ENCODE peak calls at places on chromosomes 5 and 9, in four cellular contexts. F, H, K and Y are unnamed samples.

GRCh38 chr9:4839470-4839912 is 46.7 kb downstream of the RCL1 start:
- DNase-seq in H (peak), F (no peak), K (no peak), Y (peak)

GRCh38 chr5:144017119-144017518 is 153.3 kb downstream of the YIPF5 start:
- DNase-seq in K (no peak), H (no peak), F (no peak), Y (no peak)

GRCh38 chr5:122022966-122023365 is 55.1 kb downstream of the LOX start:
- DNase-seq in K (no peak), F (no peak), H (no peak), Y (no peak)

GRCh38 chr5:106047341-106047740 is 1623.4 kb downstream of the EFNA5 start:
- DNase-seq in F (no peak), K (no peak), H (no peak), Y (no peak)

GRCh38 chr5:172494630-172495505 is 40.5 kb upstream of the SH3PXD2B start:
- DNase-seq in H (no peak), F (peak), K (no peak), Y (no peak)

GRCh38 chr9:123246534-123246933 is 21.9 kb downstream of the STRBP start:
- DNase-seq in F (no peak), H (no peak), K (no peak), Y (no peak)

GRCh38 chr5:32506251-32506661 is 61.7 kb upstream of the ZFR start:
- DNase-seq in H (no peak), F (no peak), K (no peak), Y (peak)

GRCh38 chr9:109708507-109708945 is 71.5 kb upstream of the PALM2AKAP2 start:
- DNase-seq in H (no peak), K (no peak), F (no peak), Y (peak)

GRCh38 chr5:9716838-9717281 is 86.7 kb upstream of the TAS2R1 start:
- DNase-seq in F (no peak), K (no peak), H (no peak), Y (peak)

GRCh38 chr5:170278611-170279500 is 18.7 kb downstream of the LCP2 start:
- DNase-seq in K (no peak), F (no peak), H (no peak), Y (no peak)

GRCh38 chr9:19555214-19555613 is 146.4 kb downstream of the ACER2 start:
- DNase-seq in F (no peak), H (no peak), K (no peak), Y (no peak)

GRCh38 chr5:154523704-154524103 is 45.7 kb upstream of the HAND1 start:
- DNase-seq in H (no peak), F (no peak), K (no peak), Y (no peak)

GRCh38 chr5:7261049-7261448 is 134.9 kb upstream of the ADCY2 start:
- DNase-seq in F (no peak), K (peak), H (peak), Y (no peak)

GRCh38 chr9:8769153-8769552 is 969.6 kb upstream of the DMAC1 start:
- DNase-seq in H (no peak), F (no peak), K (no peak), Y (no peak)

GRCh38 chr5:43007911-43008368 is 32.2 kb downstream of the ANXA2R start:
- DNase-seq in H (peak), F (peak), K (peak), Y (peak)

GRCh38 chr5:134512661-134512999 is 12.8 kb upstream of the JADE2 start:
- DNase-seq in H (no peak), K (no peak), F (peak), Y (no peak)

GRCh38 chr9:121783523-121784507 is 132.4 kb downstream of the DAB2IP start:
- DNase-seq in K (no peak), H (no peak), F (no peak), Y (no peak)

GRCh38 chr9:123778232-123778902 is 151.6 kb downstream of the DENND1A start:
- DNase-seq in H (no peak), K (no peak), F (no peak), Y (no peak)

GRCh38 chr5:68460147-68460760 is 244.7 kb downstream of the PIK3R1 start:
- DNase-seq in K (peak), F (no peak), H (peak), Y (peak)

GRCh38 chr9:124526174-124526573 is 19.0 kb upstream of the NR5A1 start:
- DNase-seq in K (no peak), F (no peak), H (no peak), Y (no peak)

GRCh38 chr5:117133198-117133597 is 558.6 kb upstream of the SEMA6A start:
- DNase-seq in H (no peak), K (no peak), F (no peak), Y (no peak)

GRCh38 chr9:99264070-99264469 is 42.0 kb downstream of the SEC61B start:
- DNase-seq in K (peak), F (peak), H (no peak), Y (no peak)

GRCh38 chr5:7813007-7813406 is 37.9 kb downstream of the CFAP90 start:
- DNase-seq in H (no peak), F (no peak), K (no peak), Y (no peak)

GRCh38 chr9:134775552-134775951 is 105.1 kb upstream of the FCN2 start:
- DNase-seq in H (no peak), K (no peak), F (no peak), Y (peak)

GRCh38 chr5:103827976-103828375 is 265.4 kb upstream of the NUDT12 start:
- DNase-seq in K (no peak), F (no peak), H (no peak), Y (no peak)

DNA sequence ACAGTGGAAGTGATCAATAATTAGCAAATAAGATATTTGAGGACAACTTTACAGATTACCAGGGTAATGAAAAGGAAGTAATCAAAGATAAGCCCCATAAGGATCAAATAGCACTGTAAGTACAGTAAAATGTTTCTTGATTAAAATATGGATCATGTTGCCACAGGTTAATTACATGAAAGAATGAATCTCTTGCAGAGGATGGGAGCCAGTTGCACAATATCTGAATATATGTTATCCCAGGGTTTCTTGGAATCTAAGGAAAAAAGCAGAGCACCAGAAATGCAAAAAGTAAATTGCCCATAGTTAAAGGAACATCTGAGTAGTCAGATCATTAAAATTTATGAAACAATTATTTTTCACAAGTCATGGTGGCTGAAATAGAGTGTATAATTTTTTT is 13.8 kb upstream of the SRP19 start:
- DNase-seq in H (no peak), F (no peak), K (no peak), Y (no peak)
- TF ChIP-seq MAFK in H (no peak), F (no peak), K (no peak), Y (no peak)

DNA sequence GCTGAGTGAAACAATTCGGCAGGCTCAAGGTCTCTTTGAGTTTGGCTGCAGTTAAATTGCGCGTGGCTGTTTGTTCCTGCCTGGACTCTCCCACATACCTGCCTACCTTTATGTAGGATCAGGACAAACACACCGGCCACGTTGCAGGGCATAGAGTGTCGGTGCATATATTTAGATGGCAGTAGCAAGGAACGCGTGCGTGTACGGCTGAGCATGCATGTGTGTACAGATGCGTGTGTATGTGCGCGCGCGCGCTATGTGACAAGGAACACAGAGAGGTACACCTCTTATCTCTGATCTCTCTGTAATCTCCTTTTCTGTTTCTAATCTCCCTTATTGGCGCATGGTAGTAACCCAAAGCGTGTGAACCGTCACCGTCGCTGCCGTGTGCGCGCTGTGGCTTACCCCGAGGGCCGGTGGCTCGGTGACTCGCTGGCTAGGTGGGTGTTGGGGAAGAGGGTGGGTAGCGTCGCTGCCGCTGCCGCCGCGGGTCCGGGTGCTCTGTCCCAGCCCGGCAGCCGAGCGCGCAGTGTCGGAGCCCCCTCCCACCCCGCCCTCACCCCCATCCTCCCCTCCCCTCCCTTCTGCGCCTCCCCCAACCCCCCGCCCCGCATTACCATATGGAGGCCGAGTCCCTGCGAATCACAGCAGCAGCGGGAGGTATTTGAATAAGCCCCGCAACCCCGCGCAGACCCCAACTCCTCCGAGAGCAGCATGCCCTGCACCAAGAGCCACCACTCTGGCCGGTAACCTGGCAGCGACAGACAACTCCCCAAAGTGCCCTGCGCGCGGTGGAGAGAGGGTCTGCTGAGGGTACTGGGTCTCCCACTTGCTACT is 204.8 kb downstream of the MEF2C start:
- DNase-seq in F (no peak), K (no peak), H (no peak), Y (no peak)
- TF ChIP-seq MAFK in F (no peak), K (no peak), H (no peak), Y (no peak)

GRCh38 chr5:120139039-120139438 is 325.1 kb upstream of the PRR16 start:
- DNase-seq in F (no peak), H (peak), K (peak), Y (peak)
- TF ChIP-seq MAFK in F (no peak), H (no peak), K (no peak), Y (no peak)

GRCh38 chr5:133273661-133274596 is 222.1 kb downstream of the HSPA4 start:
- DNase-seq in F (no peak), K (no peak), H (no peak), Y (peak)
- TF ChIP-seq MAFK in F (no peak), K (no peak), H (no peak), Y (no peak)